ENCODE peak calls at places on chromosomes 11 and 22, in eight cellular contexts. One of them, this sample, is unnamed.

GRCh38 chr11:33670250-33671011 is 30.2 kb downstream of the C11orf91 start:
- DNase-seq in T-helper 9 cell: no peak
- DNase-seq in stimulated activated naive CD4-positive, alpha-beta T cell: no peak
- DNase-seq in AG20443: peak
- DNase-seq in endodermal cell: no peak
- DNase-seq in T-helper 1 cell: peak
- DNase-seq in activated CD4-positive, alpha-beta T cell treated with anti-CD3 and anti-CD28 coated beads, Interleukin-2, amount 10 ng/mL, durations not matched to agents 7 days and 5 days: no peak
- DNase-seq in adipocyte: peak
- DNase-seq in this sample: peak

GRCh38 chr11:57480409-57481137 is 20.2 kb downstream of the RTN4RL2 start:
- DNase-seq in adipocyte: peak
- DNase-seq in T-helper 1 cell: peak
- DNase-seq in stimulated activated naive CD4-positive, alpha-beta T cell: peak
- DNase-seq in endodermal cell: peak
- DNase-seq in AG20443: peak
- DNase-seq in activated CD4-positive, alpha-beta T cell treated with anti-CD3 and anti-CD28 coated beads, Interleukin-2, amount 10 ng/mL, durations not matched to agents 7 days and 5 days: peak
- DNase-seq in T-helper 9 cell: peak
- DNase-seq in this sample: peak

GRCh38 chr11:12693485-12694181 is 19.4 kb downstream of the TEAD1 start:
- DNase-seq in activated CD4-positive, alpha-beta T cell treated with anti-CD3 and anti-CD28 coated beads, Interleukin-2, amount 10 ng/mL, durations not matched to agents 7 days and 5 days: no peak
- DNase-seq in adipocyte: peak
- DNase-seq in AG20443: peak
- DNase-seq in T-helper 1 cell: no peak
- DNase-seq in T-helper 9 cell: no peak
- DNase-seq in stimulated activated naive CD4-positive, alpha-beta T cell: no peak
- DNase-seq in endodermal cell: peak
- DNase-seq in this sample: peak

GRCh38 chr11:77039491-77040400 is 5.5 kb downstream of the B3GNT6 start:
- DNase-seq in adipocyte: peak
- DNase-seq in T-helper 1 cell: no peak
- DNase-seq in T-helper 9 cell: no peak
- DNase-seq in AG20443: peak
- DNase-seq in endodermal cell: peak
- DNase-seq in stimulated activated naive CD4-positive, alpha-beta T cell: no peak
- DNase-seq in activated CD4-positive, alpha-beta T cell treated with anti-CD3 and anti-CD28 coated beads, Interleukin-2, amount 10 ng/mL, durations not matched to agents 7 days and 5 days: peak
- DNase-seq in this sample: no peak

GRCh38 chr11:1354125-1354938 is 35.4 kb upstream of the BRSK2 start:
- DNase-seq in stimulated activated naive CD4-positive, alpha-beta T cell: no peak
- DNase-seq in endodermal cell: no peak
- DNase-seq in T-helper 1 cell: no peak
- DNase-seq in activated CD4-positive, alpha-beta T cell treated with anti-CD3 and anti-CD28 coated beads, Interleukin-2, amount 10 ng/mL, durations not matched to agents 7 days and 5 days: no peak
- DNase-seq in adipocyte: no peak
- DNase-seq in AG20443: no peak
- DNase-seq in T-helper 9 cell: no peak
- DNase-seq in this sample: no peak

GRCh38 chr11:75270896-75271415 is 30.4 kb downstream of the TPBGL start:
- DNase-seq in activated CD4-positive, alpha-beta T cell treated with anti-CD3 and anti-CD28 coated beads, Interleukin-2, amount 10 ng/mL, durations not matched to agents 7 days and 5 days: peak
- DNase-seq in AG20443: peak
- DNase-seq in T-helper 9 cell: no peak
- DNase-seq in adipocyte: peak
- DNase-seq in stimulated activated naive CD4-positive, alpha-beta T cell: peak
- DNase-seq in endodermal cell: peak
- DNase-seq in T-helper 1 cell: peak
- DNase-seq in this sample: peak

GRCh38 chr11:104682241-104682640 is 216.0 kb downstream of the CASP12 start:
- DNase-seq in activated CD4-positive, alpha-beta T cell treated with anti-CD3 and anti-CD28 coated beads, Interleukin-2, amount 10 ng/mL, durations not matched to agents 7 days and 5 days: no peak
- DNase-seq in stimulated activated naive CD4-positive, alpha-beta T cell: no peak
- DNase-seq in T-helper 1 cell: no peak
- DNase-seq in endodermal cell: no peak
- DNase-seq in adipocyte: peak
- DNase-seq in AG20443: no peak
- DNase-seq in T-helper 9 cell: no peak
- DNase-seq in this sample: no peak

GRCh38 chr11:115342142-115342541 is 162.1 kb downstream of the CADM1 start:
- DNase-seq in activated CD4-positive, alpha-beta T cell treated with anti-CD3 and anti-CD28 coated beads, Interleukin-2, amount 10 ng/mL, durations not matched to agents 7 days and 5 days: no peak
- DNase-seq in T-helper 9 cell: no peak
- DNase-seq in AG20443: no peak
- DNase-seq in T-helper 1 cell: no peak
- DNase-seq in endodermal cell: no peak
- DNase-seq in stimulated activated naive CD4-positive, alpha-beta T cell: no peak
- DNase-seq in adipocyte: no peak
- DNase-seq in this sample: no peak

GRCh38 chr22:20127318-20127868 is 4.2 kb upstream of the ZDHHC8 start:
- DNase-seq in AG20443: no peak
- DNase-seq in adipocyte: no peak
- DNase-seq in T-helper 9 cell: no peak
- DNase-seq in T-helper 1 cell: no peak
- DNase-seq in activated CD4-positive, alpha-beta T cell treated with anti-CD3 and anti-CD28 coated beads, Interleukin-2, amount 10 ng/mL, durations not matched to agents 7 days and 5 days: no peak
- DNase-seq in endodermal cell: no peak
- DNase-seq in stimulated activated naive CD4-positive, alpha-beta T cell: no peak
- DNase-seq in this sample: no peak

GRCh38 chr11:45771194-45771941 is 33.6 kb upstream of the SLC35C1 start:
- DNase-seq in adipocyte: peak
- DNase-seq in T-helper 1 cell: peak
- DNase-seq in T-helper 9 cell: peak
- DNase-seq in endodermal cell: peak
- DNase-seq in AG20443: peak
- DNase-seq in activated CD4-positive, alpha-beta T cell treated with anti-CD3 and anti-CD28 coated beads, Interleukin-2, amount 10 ng/mL, durations not matched to agents 7 days and 5 days: peak
- DNase-seq in stimulated activated naive CD4-positive, alpha-beta T cell: peak
- DNase-seq in this sample: peak

GRCh38 chr11:13225058-13226001 is 52.3 kb upstream of the BMAL1 start:
- DNase-seq in adipocyte: no peak
- DNase-seq in endodermal cell: no peak
- DNase-seq in stimulated activated naive CD4-positive, alpha-beta T cell: no peak
- DNase-seq in activated CD4-positive, alpha-beta T cell treated with anti-CD3 and anti-CD28 coated beads, Interleukin-2, amount 10 ng/mL, durations not matched to agents 7 days and 5 days: no peak
- DNase-seq in AG20443: no peak
- DNase-seq in T-helper 1 cell: no peak
- DNase-seq in T-helper 9 cell: no peak
- DNase-seq in this sample: no peak

GRCh38 chr11:1299621-1300020 is 9.8 kb downstream of the TOLLIP start:
- DNase-seq in endodermal cell: peak
- DNase-seq in stimulated activated naive CD4-positive, alpha-beta T cell: no peak
- DNase-seq in activated CD4-positive, alpha-beta T cell treated with anti-CD3 and anti-CD28 coated beads, Interleukin-2, amount 10 ng/mL, durations not matched to agents 7 days and 5 days: no peak
- DNase-seq in T-helper 1 cell: no peak
- DNase-seq in T-helper 9 cell: no peak
- DNase-seq in adipocyte: no peak
- DNase-seq in AG20443: no peak
- DNase-seq in this sample: no peak

GRCh38 chr11:46898396-46899095 is 19.8 kb downstream of the LRP4 start:
- DNase-seq in stimulated activated naive CD4-positive, alpha-beta T cell: no peak
- DNase-seq in activated CD4-positive, alpha-beta T cell treated with anti-CD3 and anti-CD28 coated beads, Interleukin-2, amount 10 ng/mL, durations not matched to agents 7 days and 5 days: no peak
- DNase-seq in T-helper 1 cell: no peak
- DNase-seq in endodermal cell: peak
- DNase-seq in T-helper 9 cell: no peak
- DNase-seq in adipocyte: no peak
- DNase-seq in AG20443: no peak
- DNase-seq in this sample: no peak

GRCh38 chr11:65992056-65992455 is 9.9 kb downstream of the EIF1AD start:
- DNase-seq in AG20443: no peak
- DNase-seq in adipocyte: no peak
- DNase-seq in activated CD4-positive, alpha-beta T cell treated with anti-CD3 and anti-CD28 coated beads, Interleukin-2, amount 10 ng/mL, durations not matched to agents 7 days and 5 days: no peak
- DNase-seq in T-helper 9 cell: no peak
- DNase-seq in stimulated activated naive CD4-positive, alpha-beta T cell: no peak
- DNase-seq in T-helper 1 cell: no peak
- DNase-seq in endodermal cell: no peak
- DNase-seq in this sample: no peak

GRCh38 chr22:43891360-43892182 is at the start of gene PNPLA5:
- DNase-seq in T-helper 1 cell: no peak
- DNase-seq in endodermal cell: peak
- DNase-seq in stimulated activated naive CD4-positive, alpha-beta T cell: no peak
- DNase-seq in AG20443: peak
- DNase-seq in adipocyte: peak
- DNase-seq in activated CD4-positive, alpha-beta T cell treated with anti-CD3 and anti-CD28 coated beads, Interleukin-2, amount 10 ng/mL, durations not matched to agents 7 days and 5 days: no peak
- DNase-seq in T-helper 9 cell: no peak
- DNase-seq in this sample: peak

GRCh38 chr11:121253951-121254350 is 38.6 kb upstream of the SC5D start:
- DNase-seq in T-helper 9 cell: no peak
- DNase-seq in adipocyte: no peak
- DNase-seq in AG20443: no peak
- DNase-seq in endodermal cell: peak
- DNase-seq in activated CD4-positive, alpha-beta T cell treated with anti-CD3 and anti-CD28 coated beads, Interleukin-2, amount 10 ng/mL, durations not matched to agents 7 days and 5 days: no peak
- DNase-seq in stimulated activated naive CD4-positive, alpha-beta T cell: no peak
- DNase-seq in T-helper 1 cell: no peak
- DNase-seq in this sample: no peak

GRCh38 chr22:29314074-29314473 is 1.4 kb downstream of the RASL10A start:
- DNase-seq in activated CD4-positive, alpha-beta T cell treated with anti-CD3 and anti-CD28 coated beads, Interleukin-2, amount 10 ng/mL, durations not matched to agents 7 days and 5 days: no peak
- DNase-seq in T-helper 1 cell: no peak
- DNase-seq in endodermal cell: no peak
- DNase-seq in T-helper 9 cell: no peak
- DNase-seq in stimulated activated naive CD4-positive, alpha-beta T cell: no peak
- DNase-seq in AG20443: no peak
- DNase-seq in adipocyte: no peak
- DNase-seq in this sample: no peak

GRCh38 chr11:45860764-45861510 is 13.7 kb downstream of the CRY2 start:
- DNase-seq in activated CD4-positive, alpha-beta T cell treated with anti-CD3 and anti-CD28 coated beads, Interleukin-2, amount 10 ng/mL, durations not matched to agents 7 days and 5 days: no peak
- DNase-seq in endodermal cell: no peak
- DNase-seq in stimulated activated naive CD4-positive, alpha-beta T cell: no peak
- DNase-seq in T-helper 1 cell: no peak
- DNase-seq in T-helper 9 cell: no peak
- DNase-seq in AG20443: no peak
- DNase-seq in adipocyte: no peak
- DNase-seq in this sample: no peak

GRCh38 chr22:21020802-21021429 is 6.0 kb downstream of the P2RX6 start:
- DNase-seq in adipocyte: no peak
- DNase-seq in T-helper 1 cell: no peak
- DNase-seq in T-helper 9 cell: no peak
- DNase-seq in AG20443: peak
- DNase-seq in endodermal cell: peak
- DNase-seq in stimulated activated naive CD4-positive, alpha-beta T cell: no peak
- DNase-seq in activated CD4-positive, alpha-beta T cell treated with anti-CD3 and anti-CD28 coated beads, Interleukin-2, amount 10 ng/mL, durations not matched to agents 7 days and 5 days: peak
- DNase-seq in this sample: peak

GRCh38 chr22:43887391-43887790 is 4.4 kb downstream of the PNPLA5 start:
- DNase-seq in adipocyte: no peak
- DNase-seq in endodermal cell: peak
- DNase-seq in T-helper 1 cell: no peak
- DNase-seq in activated CD4-positive, alpha-beta T cell treated with anti-CD3 and anti-CD28 coated beads, Interleukin-2, amount 10 ng/mL, durations not matched to agents 7 days and 5 days: no peak
- DNase-seq in stimulated activated naive CD4-positive, alpha-beta T cell: no peak
- DNase-seq in AG20443: no peak
- DNase-seq in T-helper 9 cell: no peak
- DNase-seq in this sample: no peak

GRCh38 chr22:44914026-44914721 is 95.6 kb downstream of the PHF21B start:
- DNase-seq in activated CD4-positive, alpha-beta T cell treated with anti-CD3 and anti-CD28 coated beads, Interleukin-2, amount 10 ng/mL, durations not matched to agents 7 days and 5 days: no peak
- DNase-seq in adipocyte: no peak
- DNase-seq in T-helper 1 cell: no peak
- DNase-seq in stimulated activated naive CD4-positive, alpha-beta T cell: no peak
- DNase-seq in endodermal cell: peak
- DNase-seq in T-helper 9 cell: no peak
- DNase-seq in AG20443: no peak
- DNase-seq in this sample: no peak

GRCh38 chr11:36308577-36308976 is 12.5 kb downstream of the PRR5L start:
- DNase-seq in activated CD4-positive, alpha-beta T cell treated with anti-CD3 and anti-CD28 coated beads, Interleukin-2, amount 10 ng/mL, durations not matched to agents 7 days and 5 days: no peak
- DNase-seq in AG20443: no peak
- DNase-seq in stimulated activated naive CD4-positive, alpha-beta T cell: no peak
- DNase-seq in adipocyte: no peak
- DNase-seq in T-helper 9 cell: no peak
- DNase-seq in T-helper 1 cell: no peak
- DNase-seq in endodermal cell: no peak
- DNase-seq in this sample: peak

GRCh38 chr22:50165438-50166123 is 5.0 kb upstream of the PANX2 start:
- DNase-seq in T-helper 1 cell: no peak
- DNase-seq in activated CD4-positive, alpha-beta T cell treated with anti-CD3 and anti-CD28 coated beads, Interleukin-2, amount 10 ng/mL, durations not matched to agents 7 days and 5 days: no peak
- DNase-seq in stimulated activated naive CD4-positive, alpha-beta T cell: no peak
- DNase-seq in adipocyte: no peak
- DNase-seq in AG20443: no peak
- DNase-seq in endodermal cell: no peak
- DNase-seq in T-helper 9 cell: no peak
- DNase-seq in this sample: no peak

GRCh38 chr11:11230802-11231562 is 122.1 kb downstream of the CSNK2A3 start:
- DNase-seq in endodermal cell: peak
- DNase-seq in T-helper 9 cell: peak
- DNase-seq in T-helper 1 cell: no peak
- DNase-seq in stimulated activated naive CD4-positive, alpha-beta T cell: no peak
- DNase-seq in AG20443: no peak
- DNase-seq in adipocyte: no peak
- DNase-seq in activated CD4-positive, alpha-beta T cell treated with anti-CD3 and anti-CD28 coated beads, Interleukin-2, amount 10 ng/mL, durations not matched to agents 7 days and 5 days: peak
- DNase-seq in this sample: no peak

GRCh38 chr11:8224711-8225110 is 39.0 kb downstream of the LMO1 start:
- DNase-seq in AG20443: no peak
- DNase-seq in stimulated activated naive CD4-positive, alpha-beta T cell: no peak
- DNase-seq in activated CD4-positive, alpha-beta T cell treated with anti-CD3 and anti-CD28 coated beads, Interleukin-2, amount 10 ng/mL, durations not matched to agents 7 days and 5 days: no peak
- DNase-seq in endodermal cell: no peak
- DNase-seq in T-helper 1 cell: no peak
- DNase-seq in adipocyte: no peak
- DNase-seq in T-helper 9 cell: no peak
- DNase-seq in this sample: no peak

GRCh38 chr22:45268167-45268957 is 16.4 kb upstream of the UPK3A start:
- DNase-seq in stimulated activated naive CD4-positive, alpha-beta T cell: peak
- DNase-seq in endodermal cell: peak
- DNase-seq in activated CD4-positive, alpha-beta T cell treated with anti-CD3 and anti-CD28 coated beads, Interleukin-2, amount 10 ng/mL, durations not matched to agents 7 days and 5 days: no peak
- DNase-seq in T-helper 9 cell: peak
- DNase-seq in AG20443: no peak
- DNase-seq in adipocyte: peak
- DNase-seq in T-helper 1 cell: no peak
- DNase-seq in this sample: peak

GRCh38 chr22:38657248-38657909 is 941 bp downstream of the CBY1 start:
- DNase-seq in T-helper 9 cell: peak
- DNase-seq in adipocyte: peak
- DNase-seq in T-helper 1 cell: peak
- DNase-seq in stimulated activated naive CD4-positive, alpha-beta T cell: peak
- DNase-seq in activated CD4-positive, alpha-beta T cell treated with anti-CD3 and anti-CD28 coated beads, Interleukin-2, amount 10 ng/mL, durations not matched to agents 7 days and 5 days: peak
- DNase-seq in endodermal cell: peak
- DNase-seq in AG20443: no peak
- DNase-seq in this sample: peak

GRCh38 chr11:120056301-120057027 is 81.4 kb downstream of the TRIM29 start:
- DNase-seq in stimulated activated naive CD4-positive, alpha-beta T cell: no peak
- DNase-seq in endodermal cell: peak
- DNase-seq in activated CD4-positive, alpha-beta T cell treated with anti-CD3 and anti-CD28 coated beads, Interleukin-2, amount 10 ng/mL, durations not matched to agents 7 days and 5 days: no peak
- DNase-seq in T-helper 9 cell: no peak
- DNase-seq in adipocyte: no peak
- DNase-seq in T-helper 1 cell: no peak
- DNase-seq in AG20443: no peak
- DNase-seq in this sample: no peak

GRCh38 chr11:71170619-71171018 is 81.8 kb downstream of the SHANK2 start:
- DNase-seq in adipocyte: no peak
- DNase-seq in T-helper 1 cell: no peak
- DNase-seq in activated CD4-positive, alpha-beta T cell treated with anti-CD3 and anti-CD28 coated beads, Interleukin-2, amount 10 ng/mL, durations not matched to agents 7 days and 5 days: no peak
- DNase-seq in T-helper 9 cell: no peak
- DNase-seq in AG20443: no peak
- DNase-seq in stimulated activated naive CD4-positive, alpha-beta T cell: no peak
- DNase-seq in endodermal cell: peak
- DNase-seq in this sample: no peak

GRCh38 chr11:128695539-128696221 is 1.8 kb downstream of the FLI1 start:
- DNase-seq in stimulated activated naive CD4-positive, alpha-beta T cell: peak
- DNase-seq in T-helper 1 cell: peak
- DNase-seq in T-helper 9 cell: no peak
- DNase-seq in AG20443: no peak
- DNase-seq in adipocyte: no peak
- DNase-seq in endodermal cell: peak
- DNase-seq in activated CD4-positive, alpha-beta T cell treated with anti-CD3 and anti-CD28 coated beads, Interleukin-2, amount 10 ng/mL, durations not matched to agents 7 days and 5 days: peak
- DNase-seq in this sample: peak

GRCh38 chr11:86207413-86207812 is 37.1 kb upstream of the EED start:
- DNase-seq in T-helper 9 cell: no peak
- DNase-seq in activated CD4-positive, alpha-beta T cell treated with anti-CD3 and anti-CD28 coated beads, Interleukin-2, amount 10 ng/mL, durations not matched to agents 7 days and 5 days: no peak
- DNase-seq in AG20443: no peak
- DNase-seq in adipocyte: no peak
- DNase-seq in endodermal cell: no peak
- DNase-seq in stimulated activated naive CD4-positive, alpha-beta T cell: no peak
- DNase-seq in T-helper 1 cell: no peak
- DNase-seq in this sample: no peak

GRCh38 chr22:46845281-46846153 is 83.1 kb downstream of the TBC1D22A start:
- DNase-seq in AG20443: peak
- DNase-seq in activated CD4-positive, alpha-beta T cell treated with anti-CD3 and anti-CD28 coated beads, Interleukin-2, amount 10 ng/mL, durations not matched to agents 7 days and 5 days: no peak
- DNase-seq in endodermal cell: peak
- DNase-seq in T-helper 1 cell: no peak
- DNase-seq in adipocyte: peak
- DNase-seq in stimulated activated naive CD4-positive, alpha-beta T cell: no peak
- DNase-seq in T-helper 9 cell: no peak
- DNase-seq in this sample: peak

GRCh38 chr11:67652965-67653845 is 2.7 kb upstream of the ACY3 start:
- DNase-seq in endodermal cell: peak
- DNase-seq in activated CD4-positive, alpha-beta T cell treated with anti-CD3 and anti-CD28 coated beads, Interleukin-2, amount 10 ng/mL, durations not matched to agents 7 days and 5 days: no peak
- DNase-seq in T-helper 9 cell: no peak
- DNase-seq in T-helper 1 cell: no peak
- DNase-seq in adipocyte: no peak
- DNase-seq in stimulated activated naive CD4-positive, alpha-beta T cell: no peak
- DNase-seq in AG20443: no peak
- DNase-seq in this sample: no peak